ENCODE peak calls at places on chromosome 13, in five cellular contexts. G is effector memory CD4-positive, alpha-beta T cell; D is tibial nerve; B is upper lobe of right lung; F is lung. W is an unnamed sample.

GRCh38 chr13:101552286-101552685 is 99.8 kb downstream of the ITGBL1 start:
- DNase-seq in D (no peak), B (no peak), F (no peak), G (no peak), W (no peak)

GRCh38 chr13:93270769-93271753 is 44.5 kb downstream of the GPC6 start:
- DNase-seq in F (no peak), D (no peak), G (no peak), B (no peak), W (no peak)

GRCh38 chr13:95083758-95084157 is 217.5 kb downstream of the ABCC4 start:
- DNase-seq in G (no peak), B (no peak), F (no peak), D (no peak), W (no peak)

GRCh38 chr13:52001120-52001731 is 10.0 kb downstream of the ATP7B start:
- DNase-seq in G (no peak), D (no peak), B (no peak), F (no peak), W (no peak)

GRCh38 chr13:24923305-24923640 is 159.3 kb downstream of the RNF17 start:
- DNase-seq in B (no peak), D (no peak), F (no peak), G (no peak), W (no peak)

GRCh38 chr13:47216176-47216822 is 319.4 kb upstream of the HTR2A start:
- DNase-seq in D (no peak), B (no peak), F (no peak), G (no peak), W (no peak)

GRCh38 chr13:50366488-50367174 is 351.4 kb downstream of the KCNRG start:
- DNase-seq in F (no peak), B (no peak), D (no peak), G (no peak), W (no peak)

GRCh38 chr13:59533561-59534337 is 630.0 kb downstream of the DIAPH3 start:
- DNase-seq in D (no peak), F (no peak), B (no peak), G (no peak), W (no peak)

GRCh38 chr13:80361883-80362327 is 21.0 kb upstream of the SPRY2 start:
- DNase-seq in G (no peak), D (no peak), B (no peak), F (no peak), W (no peak)

GRCh38 chr13:92317066-92317465 is 909.5 kb upstream of the GPC6 start:
- DNase-seq in B (no peak), G (no peak), D (no peak), F (no peak), W (no peak)

GRCh38 chr13:45851171-45851889 is at the start of gene SIAH3:
- DNase-seq in G (no peak), D (no peak), F (no peak), B (no peak), W (no peak)

GRCh38 chr13:33543631-33544030 is 258.1 kb upstream of the STARD13 start:
- DNase-seq in D (no peak), G (no peak), F (no peak), B (no peak), W (no peak)

GRCh38 chr13:50928609-50929274 is 19.2 kb downstream of the RNASEH2B start:
- DNase-seq in F (no peak), G (no peak), B (no peak), D (no peak), W (no peak)

GRCh38 chr13:103012611-103013010 is 53.6 kb downstream of the SLC10A2 start:
- DNase-seq in G (no peak), F (no peak), B (no peak), D (no peak), W (no peak)

GRCh38 chr13:43792456-43792855 is 5.7 kb upstream of the ENOX1 start:
- DNase-seq in D (no peak), G (no peak), B (no peak), F (no peak), W (no peak)

GRCh38 chr13:42492372-42492920 is 81.5 kb upstream of the TNFSF11 start:
- DNase-seq in G (no peak), D (no peak), F (no peak), B (no peak), W (no peak)

GRCh38 chr13:72221276-72221962 is 354.4 kb upstream of the DACH1 start:
- DNase-seq in G (no peak), B (peak; percentile 64), F (no peak), D (no peak), W (no peak)

GRCh38 chr13:98571955-98572662 is 4.8 kb downstream of the STK24 start:
- DNase-seq in D (no peak), F (no peak), B (no peak), G (peak; percentile 31), W (peak; percentile 84)

GRCh38 chr13:40406405-40407138 is 259.9 kb downstream of the FOXO1 start:
- DNase-seq in G (no peak), B (no peak), D (no peak), F (no peak), W (no peak)

GRCh38 chr13:79905018-79905417 is 424.1 kb downstream of the NDFIP2 start:
- DNase-seq in B (no peak), G (no peak), D (no peak), F (no peak), W (no peak)

GRCh38 chr13:91664036-91664435 is 265.6 kb downstream of the GPC5 start:
- DNase-seq in D (no peak), B (no peak), G (no peak), F (no peak), W (no peak)

GRCh38 chr13:95787356-95788099 is 110.6 kb downstream of the DNAJC3 start:
- DNase-seq in G (no peak), D (no peak), F (no peak), B (no peak), W (no peak)

GRCh38 chr13:41216160-41216559 is 21.8 kb upstream of the KBTBD7 start:
- DNase-seq in G (no peak), F (no peak), B (no peak), D (no peak), W (no peak)

GRCh38 chr13:70390968-70391367 is 282.7 kb upstream of the KLHL1 start:
- DNase-seq in G (no peak), B (no peak), F (no peak), D (no peak), W (no peak)

GRCh38 chr13:102402292-102402691 is 444 bp upstream of the FGF14 start:
- DNase-seq in D (no peak), G (no peak), F (no peak), B (no peak), W (no peak)

GRCh38 chr13:65855276-65855675 is 1374.9 kb downstream of the PCDH9 start:
- DNase-seq in G (no peak), D (no peak), F (no peak), B (no peak), W (no peak)

GRCh38 chr13:43444085-43444484 is 342.7 kb downstream of the ENOX1 start:
- DNase-seq in G (no peak), B (no peak), F (no peak), D (no peak), W (no peak)

GRCh38 chr13:34064456-34065205 is 246.7 kb downstream of the RFC3 start:
- DNase-seq in F (no peak), B (no peak), G (no peak), D (no peak), W (no peak)

GRCh38 chr13:113832204-113832603 is 31.7 kb downstream of the GAS6 start:
- DNase-seq in F (no peak), B (no peak), D (no peak), G (no peak), W (peak; percentile 71)

GRCh38 chr13:20470136-20470535 is 55.5 kb downstream of the CRYL1 start:
- DNase-seq in B (no peak), F (no peak), D (no peak), G (no peak), W (no peak)

GRCh38 chr13:100957741-100958140 is 283.1 kb upstream of the TMTC4 start:
- DNase-seq in D (no peak), B (no peak), F (no peak), G (no peak), W (no peak)

GRCh38 chr13:37226966-37227365 is 121.5 kb upstream of the CSNK1A1L start:
- DNase-seq in D (no peak), G (no peak), F (no peak), B (no peak), W (no peak)

GRCh38 chr13:40187324-40187795 is 479.1 kb downstream of the FOXO1 start:
- DNase-seq in D (no peak), F (no peak), G (peak; percentile 72), B (no peak), W (no peak)

GRCh38 chr13:41597348-41598041 is 140.1 kb downstream of the RGCC start:
- DNase-seq in D (no peak), G (no peak), F (no peak), B (no peak), W (no peak)

GRCh38 chr13:49023441-49023840 is 47.7 kb downstream of the FNDC3A start:
- DNase-seq in F (no peak), D (no peak), B (no peak), G (no peak), W (no peak)
- H3K27ac ChIP-seq in F (no peak overlapping the region), D (no peak overlapping the region), B (no peak overlapping the region), G (no peak overlapping the region), W (no peak overlapping the region)

GRCh38 chr13:110788778-110789177 is 75.3 kb downstream of the ING1 start:
- DNase-seq in B (no peak), G (no peak), F (no peak), D (no peak), W (no peak)

GRCh38 chr13:110782185-110782584 is 68.7 kb downstream of the ING1 start:
- DNase-seq in D (no peak), B (no peak), G (no peak), F (no peak), W (no peak)

GRCh38 chr13:110790371-110790770 is 76.9 kb downstream of the ING1 start:
- DNase-seq in B (no peak), G (no peak), F (no peak), D (no peak), W (no peak)

GRCh38 chr13:110780410-110780809 is 66.9 kb downstream of the ING1 start:
- DNase-seq in B (no peak), F (no peak), D (no peak), G (no peak), W (no peak)

GRCh38 chr13:110784748-110785147 is 71.2 kb downstream of the ING1 start:
- DNase-seq in D (no peak), G (no peak), F (no peak), B (no peak), W (no peak)
- H3K4me1 ChIP-seq in D (no peaks in the 10 kb centered on the region), G (no peaks in the 10 kb centered on the region), F (no peaks in the 10 kb centered on the region), B (no peaks in the 10 kb centered on the region), W (no peaks in the 10 kb centered on the region)

GRCh38 chr13:53141336-53141735 is 112.7 kb downstream of the OLFM4 start:
- DNase-seq in B (no peak), D (no peak), G (no peak), F (no peak), W (no peak)

GRCh38 chr13:53137777-53138176 is 109.2 kb downstream of the OLFM4 start:
- DNase-seq in B (no peak), F (no peak), G (no peak), D (peak; percentile 28), W (no peak)

GRCh38 chr13:53142301-53142700 is 113.7 kb downstream of the OLFM4 start:
- DNase-seq in D (no peak), F (no peak), G (no peak), B (no peak), W (no peak)

GRCh38 chr13:53136554-53136953 is 107.9 kb downstream of the OLFM4 start:
- DNase-seq in F (no peak), B (no peak), G (no peak), D (no peak), W (no peak)

GRCh38 chr13:53138369-53139036 is 109.9 kb downstream of the OLFM4 start:
- DNase-seq in B (no peak), D (peak; percentile 53), G (no peak), F (no peak), W (no peak)
- H3K27ac ChIP-seq in B (peak overlapping the region; percentile 30), D (peak overlapping the region; percentile 29), G (no peak overlapping the region), F (no peak overlapping the region), W (peak overlapping the region; percentile 28)

GRCh38 chr13:106529415-106530208 is 5.8 kb downstream of the EFNB2 start:
- DNase-seq in G (no peak), F (no peak), B (no peak), D (no peak), W (no peak)
- H3K4me1 ChIP-seq in G (peaks cover 18% of the 10 kb centered on the region), F (no peaks in the 10 kb centered on the region), B (peaks cover 8% of the 10 kb centered on the region), D (peaks cover 7% of the 10 kb centered on the region), W (peaks cover 9% of the 10 kb centered on the region)

W was measured in Peyer's patch.